ENCODE peak calls at places on chromosomes 2 and 18, in nine cellular contexts. L is neural progenitor cell; B is uterus; G is CD8-positive, alpha-beta T cell; X is A549; U is dorsolateral prefrontal cortex; T is upper lobe of right lung; N is endothelial cell of umbilical vein; S is heart right ventricle. W is an unnamed sample.

GRCh38 chr2:207734264-207734635 is 22.8 kb downstream of the CCNYL1 start:
- DNase-seq in L (no peak), B (no peak), G (no peak), X (no peak), U (no peak), T (no peak), N (peak), S (no peak), W (no peak)

GRCh38 chr18:36284671-36285295 is 12.7 kb upstream of the FHOD3 start:
- DNase-seq in L (peak), B (peak), G (peak), X (peak), U (no peak), T (no peak), N (peak), S (no peak), W (no peak)

GRCh38 chr2:85234879-85235278 is 92.9 kb downstream of the TGOLN2 start:
- DNase-seq in L (peak), B (no peak), G (no peak), X (no peak), U (no peak), T (no peak), N (no peak), S (no peak), W (no peak)

GRCh38 chr18:57670046-57670445 is 48.4 kb upstream of the NARS1 start:
- DNase-seq in L (no peak), B (no peak), G (no peak), X (no peak), U (no peak), T (no peak), N (peak), S (no peak), W (no peak)

GRCh38 chr2:26913599-26914285 is 56.7 kb upstream of the MAPRE3 start:
- DNase-seq in L (peak), B (no peak), G (no peak), X (no peak), U (peak), T (no peak), N (no peak), S (no peak), W (no peak)

GRCh38 chr2:144389151-144389929 is 130.6 kb downstream of the ZEB2 start:
- DNase-seq in L (no peak), B (no peak), G (no peak), X (no peak), U (no peak), T (peak), N (no peak), S (no peak), W (peak)

GRCh38 chr2:240172071-240172895 is 31.8 kb upstream of the OTOS start:
- DNase-seq in L (no peak), B (no peak), G (no peak), X (no peak), U (no peak), T (peak), N (no peak), S (no peak), W (no peak)

GRCh38 chr2:112714836-112715631 is 5.8 kb upstream of the NT5DC4 start:
- DNase-seq in L (no peak), B (no peak), G (no peak), X (peak), U (no peak), T (no peak), N (no peak), S (no peak), W (no peak)

GRCh38 chr2:241636983-241637232 is at the start of gene THAP4:
- DNase-seq in L (no peak), B (peak), G (no peak), X (no peak), U (no peak), T (peak), N (no peak), S (peak), W (peak)

GRCh38 chr2:126761256-126761980 is 105.5 kb downstream of the GYPC start:
- DNase-seq in L (no peak), B (no peak), G (no peak), X (no peak), U (no peak), T (no peak), N (no peak), S (no peak), W (no peak)

GRCh38 chr2:18456026-18456425 is 104.4 kb downstream of the RDH14 start:
- DNase-seq in L (no peak), B (no peak), G (no peak), X (no peak), U (no peak), T (no peak), N (peak), S (no peak), W (no peak)

GRCh38 chr2:234495076-234495800 is 1.6 kb downstream of the ARL4C start:
- DNase-seq in L (peak), B (no peak), G (peak), X (no peak), U (no peak), T (no peak), N (peak), S (no peak), W (no peak)

GRCh38 chr18:38663682-38664081 is 1098.1 kb upstream of the CELF4 start:
- DNase-seq in L (no peak), B (no peak), G (no peak), X (no peak), U (no peak), T (no peak), N (no peak), S (no peak), W (no peak)

GRCh38 chr18:24878289-24878688 is 417.9 kb downstream of the HRH4 start:
- DNase-seq in L (peak), B (peak), G (no peak), X (no peak), U (no peak), T (no peak), N (peak), S (no peak), W (no peak)

GRCh38 chr2:212672186-212672585 is 133.6 kb upstream of the ERBB4 start:
- DNase-seq in L (no peak), B (no peak), G (no peak), X (no peak), U (no peak), T (no peak), N (no peak), S (no peak), W (no peak)

GRCh38 chr2:178324072-178324471 is 126.9 kb downstream of the PRKRA start:
- DNase-seq in L (no peak), B (no peak), G (no peak), X (no peak), U (no peak), T (peak), N (no peak), S (no peak), W (peak)

GRCh38 chr18:23986610-23987359 is 27.8 kb upstream of the TTC39C start:
- DNase-seq in L (no peak), B (no peak), G (no peak), X (no peak), U (no peak), T (no peak), N (no peak), S (no peak), W (no peak)

GRCh38 chr2:197096649-197097048 is 170.1 kb upstream of the PGAP1 start:
- DNase-seq in L (peak), B (no peak), G (no peak), X (no peak), U (no peak), T (no peak), N (no peak), S (no peak), W (no peak)

GRCh38 chr2:197090713-197091367 is 164.3 kb upstream of the PGAP1 start:
- DNase-seq in L (no peak), B (no peak), G (no peak), X (no peak), U (no peak), T (no peak), N (no peak), S (no peak), W (no peak)

GRCh38 chr2:197089659-197090058 is 163.2 kb upstream of the PGAP1 start:
- DNase-seq in L (no peak), B (no peak), G (no peak), X (no peak), U (no peak), T (no peak), N (no peak), S (no peak), W (no peak)

GRCh38 chr2:197088694-197089093 is 162.2 kb upstream of the PGAP1 start:
- DNase-seq in L (no peak), B (no peak), G (no peak), X (no peak), U (no peak), T (no peak), N (no peak), S (no peak), W (no peak)

GRCh38 chr2:197092431-197092830 is 165.9 kb upstream of the PGAP1 start:
- DNase-seq in L (no peak), B (peak), G (no peak), X (no peak), U (no peak), T (no peak), N (no peak), S (no peak), W (no peak)
- H3K4me3 ChIP-seq in L (no peak), B (no peak), G (no peak), X (no peak), U (no peak), T (no peak), N (no peak), S (no peak), W (no peak)

GRCh38 chr18:8800041-8800441 is 94.7 kb downstream of the MTCL1 start:
- DNase-seq in L (no peak), B (no peak), G (no peak), X (no peak), U (no peak), T (no peak), N (no peak), S (no peak), W (peak)

GRCh38 chr18:8799593-8799992 is 94.2 kb downstream of the MTCL1 start:
- DNase-seq in L (no peak), B (no peak), G (no peak), X (no peak), U (no peak), T (no peak), N (no peak), S (no peak), W (no peak)

GRCh38 chr18:8801263-8801901 is 96.0 kb downstream of the MTCL1 start:
- DNase-seq in L (no peak), B (no peak), G (no peak), X (no peak), U (no peak), T (no peak), N (no peak), S (no peak), W (no peak)

GRCh38 chr18:8800445-8800844 is 95.1 kb downstream of the MTCL1 start:
- DNase-seq in L (peak), B (no peak), G (no peak), X (peak), U (no peak), T (no peak), N (peak), S (no peak), W (no peak)

GRCh38 chr18:8800876-8801262 is 95.5 kb downstream of the MTCL1 start:
- DNase-seq in L (peak), B (no peak), G (no peak), X (no peak), U (no peak), T (no peak), N (no peak), S (no peak), W (no peak)
- H3K27ac ChIP-seq in L (peak), B (peak), G (no peak), X (peak), U (no peak), T (peak), N (peak), S (no peak), W (peak)

GRCh38 chr2:232534940-232535735 is 4.4 kb upstream of the CHRNG start:
- DNase-seq in L (no peak), B (no peak), G (no peak), X (no peak), U (peak), T (peak), N (no peak), S (no peak), W (no peak)

GRCh38 chr2:232538671-232539070 is 821 bp upstream of the CHRNG start:
- DNase-seq in L (no peak), B (no peak), G (no peak), X (no peak), U (no peak), T (peak), N (no peak), S (no peak), W (peak)

GRCh38 chr2:232537499-232537898 is 2.0 kb upstream of the CHRNG start:
- DNase-seq in L (no peak), B (no peak), G (no peak), X (no peak), U (no peak), T (peak), N (no peak), S (peak), W (peak)

GRCh38 chr2:232535761-232536530 is 3.5 kb upstream of the CHRNG start:
- DNase-seq in L (no peak), B (no peak), G (no peak), X (no peak), U (no peak), T (no peak), N (no peak), S (no peak), W (no peak)

DNA sequence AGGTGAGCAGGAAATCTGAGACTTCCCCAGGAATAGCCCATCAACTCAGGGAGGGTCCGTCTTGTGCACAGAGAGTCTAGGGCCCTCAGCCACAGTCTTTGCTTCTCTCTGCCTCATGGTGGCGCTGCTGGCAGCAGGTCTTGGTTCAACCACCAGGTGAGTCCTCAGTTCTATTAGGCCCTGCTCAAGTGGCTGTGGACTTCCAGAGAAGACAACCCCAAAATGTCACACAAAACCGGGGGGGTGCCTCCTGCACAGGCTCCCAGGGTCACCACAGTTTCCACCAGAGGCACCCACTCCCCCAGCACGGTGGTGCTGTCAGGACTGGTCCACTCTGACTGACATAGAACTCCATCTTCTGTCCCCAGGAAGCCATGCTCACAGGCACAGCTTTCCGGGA is 2.4 kb upstream of the CHRNG start:
- DNase-seq in L (peak), B (no peak), G (no peak), X (no peak), U (no peak), T (peak), N (no peak), S (no peak), W (no peak)
- TF ChIP-seq CTCF in L (peak), B (no peak), G (no peak), X (peak), U (no peak), T (peak), N (peak), S (no peak), W (no peak)

DNA sequence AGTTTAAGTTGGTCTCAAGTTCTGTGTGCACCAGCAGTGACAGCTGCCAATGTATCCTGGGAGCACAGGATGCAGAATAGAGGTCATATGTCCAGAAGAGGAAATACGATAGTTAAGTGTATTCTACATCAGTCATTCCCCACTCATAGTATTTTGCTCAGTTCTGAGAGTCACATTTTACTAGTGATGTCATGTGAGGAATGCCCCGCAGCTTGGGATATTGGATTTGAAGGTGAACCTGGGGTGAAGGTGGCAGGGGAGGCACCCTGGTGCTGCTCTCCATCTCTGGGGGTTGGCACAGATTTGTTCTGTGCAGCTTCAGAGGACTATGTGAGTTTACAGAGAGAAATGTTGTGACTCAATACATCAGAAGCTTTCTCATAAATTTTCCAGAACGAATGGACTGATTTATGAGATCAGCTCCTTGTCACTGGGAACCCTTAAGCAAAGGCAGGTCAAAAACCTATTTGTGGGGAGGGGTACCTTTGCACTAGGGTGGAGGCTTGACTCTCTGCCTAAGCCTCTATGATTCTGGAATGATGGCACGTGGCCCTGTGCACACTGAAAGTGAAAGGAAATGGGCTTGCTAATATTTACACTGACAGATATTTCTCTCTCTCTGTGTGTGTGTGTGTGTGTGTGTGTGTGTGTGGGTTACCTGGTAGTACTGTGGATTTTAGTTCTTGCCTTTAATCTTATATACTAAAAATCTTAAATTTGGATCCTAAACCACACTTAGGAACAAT is 95.9 kb downstream of the NEB start:
- DNase-seq in L (no peak), B (no peak), G (peak), X (no peak), U (no peak), T (no peak), N (peak), S (no peak), W (no peak)
- H3K4me3 ChIP-seq in L (no peak), B (no peak), G (no peak), X (no peak), U (no peak), T (no peak), N (no peak), S (no peak), W (no peak)

GRCh38 chr18:3147935-3148554 is 71.7 kb downstream of the MYOM1 start:
- DNase-seq in L (no peak), B (no peak), G (no peak), X (no peak), U (no peak), T (no peak), N (no peak), S (no peak), W (no peak)

GRCh38 chr18:3150688-3151087 is 69.1 kb downstream of the MYOM1 start:
- DNase-seq in L (no peak), B (no peak), G (no peak), X (no peak), U (no peak), T (no peak), N (no peak), S (no peak), W (no peak)

GRCh38 chr18:3150274-3150673 is 69.5 kb downstream of the MYOM1 start:
- DNase-seq in L (no peak), B (no peak), G (no peak), X (no peak), U (no peak), T (no peak), N (no peak), S (no peak), W (no peak)

GRCh38 chr18:3151379-3152264 is 68.1 kb downstream of the MYOM1 start:
- DNase-seq in L (peak), B (no peak), G (no peak), X (peak), U (no peak), T (no peak), N (peak), S (no peak), W (no peak)

GRCh38 chr18:3148930-3149535 is 70.7 kb downstream of the MYOM1 start:
- DNase-seq in L (no peak), B (no peak), G (no peak), X (no peak), U (no peak), T (no peak), N (peak), S (no peak), W (no peak)
- H3K27ac ChIP-seq in L (no peak), B (no peak), G (no peak), X (no peak), U (no peak), T (no peak), N (no peak), S (no peak), W (no peak)

GRCh38 chr2:119681196-119681867 is 2.3 kb downstream of the TMEM177 start:
- DNase-seq in L (no peak), B (no peak), G (no peak), X (no peak), U (no peak), T (no peak), N (no peak), S (no peak), W (no peak)

GRCh38 chr2:119683717-119684443 is 4.9 kb downstream of the TMEM177 start:
- DNase-seq in L (no peak), B (no peak), G (no peak), X (no peak), U (peak), T (no peak), N (no peak), S (no peak), W (no peak)

GRCh38 chr2:119683074-119683716 is 4.2 kb downstream of the TMEM177 start:
- DNase-seq in L (no peak), B (no peak), G (no peak), X (no peak), U (peak), T (no peak), N (no peak), S (no peak), W (no peak)

GRCh38 chr2:119681868-119682220 is 2.8 kb downstream of the TMEM177 start:
- DNase-seq in L (no peak), B (no peak), G (no peak), X (no peak), U (no peak), T (no peak), N (no peak), S (no peak), W (no peak)

GRCh38 chr2:119682578-119682977 is 3.6 kb downstream of the TMEM177 start:
- DNase-seq in L (no peak), B (no peak), G (no peak), X (no peak), U (no peak), T (no peak), N (no peak), S (no peak), W (peak)
- TF ChIP-seq CTCF in L (no peak), B (no peak), G (no peak), X (no peak), U (no peak), T (no peak), N (no peak), S (no peak), W (no peak)